ENCODE peak calls at places on chromosomes 5 and 9, in seven cellular contexts. D, F, G, T, E, B and N are unnamed samples.

GRCh38 chr9:103991698-103992097 is 102.4 kb upstream of the SMC2 start:
- DNase-seq in D (no peak), F (no peak), G (no peak), T (no peak), E (no peak), B (no peak), N (peak)

GRCh38 chr5:169280286-169280685 is 20.7 kb downstream of the SLIT3 start:
- DNase-seq in D (no peak), F (no peak), G (no peak), T (no peak), E (no peak), B (no peak), N (no peak)

GRCh38 chr9:131065599-131065998 is 30.7 kb upstream of the AIF1L start:
- DNase-seq in D (no peak), F (no peak), G (no peak), T (no peak), E (no peak), B (no peak), N (no peak)

GRCh38 chr9:136443687-136444086 is 4.0 kb upstream of the INPP5E start:
- DNase-seq in D (no peak), F (no peak), G (no peak), T (no peak), E (no peak), B (no peak), N (no peak)

GRCh38 chr9:89274838-89275237 is 36.2 kb upstream of the CKS2 start:
- DNase-seq in D (peak), F (no peak), G (no peak), T (peak), E (no peak), B (no peak), N (peak)

GRCh38 chr9:114394523-114395193 is 6.9 kb upstream of the AKNA start:
- DNase-seq in D (no peak), F (no peak), G (no peak), T (no peak), E (no peak), B (no peak), N (no peak)

GRCh38 chr5:9173281-9174048 is 372.4 kb downstream of the SEMA5A start:
- DNase-seq in D (peak), F (no peak), G (no peak), T (peak), E (no peak), B (no peak), N (peak)

GRCh38 chr5:175517824-175518450 is 39.6 kb downstream of the SFXN1 start:
- DNase-seq in D (peak), F (no peak), G (no peak), T (peak), E (no peak), B (peak), N (peak)

GRCh38 chr5:178215263-178216002 is 11.1 kb downstream of the HNRNPAB start:
- DNase-seq in D (no peak), F (no peak), G (no peak), T (no peak), E (peak), B (no peak), N (no peak)

GRCh38 chr5:14186132-14186830 is 43.1 kb downstream of the TRIO start:
- DNase-seq in D (peak), F (no peak), G (no peak), T (peak), E (no peak), B (no peak), N (peak)

GRCh38 chr9:121841771-121842611 is 190.6 kb downstream of the DAB2IP start:
- DNase-seq in D (no peak), F (no peak), G (no peak), T (peak), E (no peak), B (no peak), N (peak)

GRCh38 chr9:136403538-136403914 is 3.6 kb upstream of the SNAPC4 start:
- DNase-seq in D (no peak), F (no peak), G (no peak), T (no peak), E (no peak), B (no peak), N (no peak)

GRCh38 chr5:43017438-43017820 is 22.7 kb downstream of the ANXA2R start:
- DNase-seq in D (peak), F (no peak), G (no peak), T (peak), E (peak), B (no peak), N (peak)

GRCh38 chr9:92206490-92206889 is 87.0 kb downstream of the IARS1 start:
- DNase-seq in D (peak), F (no peak), G (no peak), T (peak), E (no peak), B (no peak), N (peak)

GRCh38 chr9:26535146-26535545 is 357.5 kb downstream of the CAAP1 start:
- DNase-seq in D (no peak), F (no peak), G (no peak), T (no peak), E (no peak), B (no peak), N (no peak)

GRCh38 chr5:16721151-16722102 is 104.6 kb upstream of the RETREG1 start:
- DNase-seq in D (no peak), F (no peak), G (no peak), T (no peak), E (no peak), B (no peak), N (peak)

GRCh38 chr5:16723821-16724220 is 107.0 kb upstream of the RETREG1 start:
- DNase-seq in D (no peak), F (no peak), G (no peak), T (no peak), E (no peak), B (no peak), N (no peak)

GRCh38 chr5:16727937-16728336 is 111.1 kb upstream of the RETREG1 start:
- DNase-seq in D (peak), F (no peak), G (no peak), T (no peak), E (peak), B (no peak), N (no peak)

GRCh38 chr5:16725575-16725974 is 108.8 kb upstream of the RETREG1 start:
- DNase-seq in D (no peak), F (no peak), G (no peak), T (no peak), E (no peak), B (no peak), N (no peak)

DNA sequence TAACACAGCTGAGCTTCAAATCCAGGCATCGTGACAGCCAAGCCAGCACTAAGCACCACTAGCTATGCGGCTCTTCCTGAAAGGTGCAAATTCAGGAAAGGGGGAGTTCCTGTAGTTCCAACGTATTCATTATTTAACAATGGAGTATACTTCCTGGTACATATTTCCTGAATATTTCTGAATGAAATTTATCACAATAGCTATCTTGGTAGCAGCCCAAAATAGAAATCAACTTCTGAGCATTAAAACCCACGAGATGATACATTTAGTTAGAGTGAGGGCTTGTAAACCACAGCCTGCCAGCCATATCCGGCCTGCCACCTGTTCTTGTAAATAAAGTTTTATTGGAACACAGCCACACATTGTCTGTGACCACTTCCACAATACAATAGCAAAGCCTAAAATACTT is 109.7 kb upstream of the RETREG1 start:
- DNase-seq in D (peak), F (no peak), G (no peak), T (peak), E (no peak), B (no peak), N (peak)
- H3K4me3 ChIP-seq in D (no peak), F (no peak), G (no peak), T (no peak), E (no peak), B (no peak), N (no peak)

DNA sequence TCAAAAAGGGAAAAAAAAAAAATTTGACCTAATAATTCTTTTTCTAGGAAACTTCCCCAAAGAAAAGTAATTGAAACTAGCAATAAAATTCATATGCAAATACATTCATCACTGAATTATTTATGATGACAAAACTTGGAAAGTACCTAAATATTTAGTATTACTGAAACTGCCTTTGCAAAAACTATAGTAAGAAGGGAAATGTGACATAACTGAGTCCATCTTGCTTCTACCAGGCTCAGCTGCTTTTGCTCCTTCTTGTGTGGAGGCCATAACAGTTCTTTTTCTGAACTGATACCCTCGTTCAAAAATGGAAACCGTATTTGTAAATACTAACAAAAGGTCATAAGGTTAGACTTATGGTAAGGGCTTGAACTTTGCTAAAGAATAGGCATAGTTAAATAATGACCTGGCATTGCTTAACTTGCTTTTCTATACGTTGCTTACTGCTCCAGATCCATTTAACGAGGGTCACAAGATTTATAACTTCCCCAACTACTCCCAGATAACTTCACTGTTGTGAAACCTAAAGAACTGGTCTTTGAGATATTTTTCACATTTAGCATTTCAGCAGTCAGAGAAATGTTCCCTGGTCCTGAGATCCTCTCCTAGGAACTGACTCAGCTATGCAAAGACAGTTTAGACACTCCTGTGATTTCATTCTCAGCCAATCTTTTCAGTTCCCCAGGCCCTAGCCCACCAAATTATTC is 68.4 kb downstream of the CFAP95 start:
- DNase-seq in D (no peak), F (no peak), G (no peak), T (no peak), E (no peak), B (no peak), N (no peak)
- H3K4me3 ChIP-seq in D (no peak), F (no peak), G (no peak), T (no peak), E (no peak), B (no peak), N (no peak)

GRCh38 chr5:161562446-161562845 is 15.9 kb upstream of the GABRB2 start:
- DNase-seq in D (no peak), F (no peak), G (no peak), T (no peak), E (no peak), B (no peak), N (no peak)
- H3K4me3 ChIP-seq in D (no peak), F (no peak), G (no peak), T (no peak), E (no peak), B (no peak), N (no peak)

DNA sequence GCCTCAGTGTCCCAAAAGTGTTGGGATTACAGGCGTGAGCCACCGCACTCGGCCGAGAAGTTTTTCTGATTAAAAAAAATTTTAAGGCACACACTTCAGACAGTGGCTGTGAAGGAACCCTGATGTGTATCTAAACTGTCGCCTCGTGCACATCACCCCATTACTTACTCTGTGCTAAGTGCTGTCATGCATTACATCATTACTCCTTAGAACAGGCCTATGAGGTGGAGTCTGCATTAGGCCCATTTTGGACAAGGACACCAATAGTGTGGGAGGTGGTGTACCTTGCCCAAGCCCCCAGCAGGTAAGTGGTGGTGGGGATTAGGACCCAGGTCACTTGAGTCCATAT is 3.8 kb upstream of the CDHR2 start:
- DNase-seq in D (no peak), F (no peak), G (no peak), T (no peak), E (no peak), B (no peak), N (no peak)
- H3K4me3 ChIP-seq in D (no peak), F (no peak), G (no peak), T (no peak), E (no peak), B (no peak), N (no peak)

GRCh38 chr5:139919308-139919707 is 123.7 kb downstream of the PSD2 start:
- DNase-seq in D (peak), F (no peak), G (no peak), T (no peak), E (no peak), B (no peak), N (peak)
- H3K4me3 ChIP-seq in D (no peak), F (no peak), G (no peak), T (no peak), E (no peak), B (no peak), N (no peak)

GRCh38 chr5:96326902-96327301 is 106.1 kb downstream of the PCSK1 start:
- DNase-seq in D (no peak), F (no peak), G (no peak), T (no peak), E (no peak), B (no peak), N (no peak)
- H3K4me3 ChIP-seq in D (no peak), F (no peak), G (no peak), T (no peak), E (no peak), B (no peak), N (no peak)

GRCh38 chr5:59034498-59035186 is 451.8 kb downstream of the RAB3C start:
- DNase-seq in D (peak), F (no peak), G (no peak), T (peak), E (no peak), B (peak), N (peak)

GRCh38 chr5:59035681-59036080 is 452.8 kb downstream of the RAB3C start:
- DNase-seq in D (no peak), F (no peak), G (no peak), T (no peak), E (no peak), B (no peak), N (no peak)

GRCh38 chr5:59037041-59037440 is 454.2 kb downstream of the RAB3C start:
- DNase-seq in D (no peak), F (no peak), G (no peak), T (no peak), E (no peak), B (no peak), N (peak)

GRCh38 chr5:59037453-59038168 is 454.7 kb downstream of the RAB3C start:
- DNase-seq in D (peak), F (no peak), G (no peak), T (no peak), E (no peak), B (no peak), N (peak)

DNA sequence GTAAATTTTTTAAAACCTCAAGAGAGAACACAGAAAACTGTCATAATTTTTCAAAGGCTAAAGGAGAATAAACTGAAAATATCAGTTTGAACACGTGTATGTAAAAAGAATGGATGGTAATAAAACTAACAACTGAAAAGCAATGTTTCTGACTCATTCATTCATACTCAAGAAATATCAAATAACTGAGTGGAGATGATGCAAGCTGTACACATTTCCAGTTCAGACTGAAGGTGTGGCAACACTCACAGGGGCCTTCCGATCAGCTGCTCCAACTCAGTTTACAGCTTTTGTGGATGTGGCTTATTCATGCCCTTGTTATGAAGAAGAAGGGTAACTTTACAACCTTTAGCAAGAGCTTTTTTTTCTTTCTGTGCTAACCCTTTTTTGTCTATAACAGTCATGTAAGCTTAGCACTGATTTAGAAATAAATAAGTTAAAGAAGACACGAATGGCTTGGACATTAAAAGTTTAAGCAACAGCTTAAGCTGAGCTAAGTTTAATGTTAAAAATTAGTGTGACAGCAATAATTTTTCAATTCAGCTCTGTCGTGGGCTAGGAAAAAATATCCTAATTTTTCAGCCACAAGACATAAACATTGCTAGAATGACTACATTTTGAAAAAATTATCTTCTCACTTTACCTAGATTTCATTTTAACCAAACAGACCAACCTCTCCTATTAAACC is 453.5 kb downstream of the RAB3C start:
- DNase-seq in D (peak), F (no peak), G (no peak), T (peak), E (no peak), B (no peak), N (peak)
- H3K4me3 ChIP-seq in D (peak), F (no peak), G (peak), T (peak), E (no peak), B (no peak), N (peak)